ENCODE peak calls at places on chromosomes 1 and 21, in eight cellular contexts. Y is lower lobe of right lung, C is IMR-90, A is astrocyte of the spinal cord, I is choroid plexus epithelial cell, N is neural progenitor cell, B is A549, K is BJ. Z is an unnamed sample.

GRCh38 chr1:216416488-216416887 is 6.8 kb downstream of the USH2A start:
- DNase-seq in Y (no peak), C (no peak), A (no peak), I (no peak), N (no peak), B (no peak), K (no peak), Z (no peak)

GRCh38 chr1:182965096-182965495 is 12.1 kb upstream of the SHCBP1L start:
- DNase-seq in Y (no peak), C (no peak), A (no peak), I (no peak), N (peak), B (no peak), K (no peak), Z (no peak)

GRCh38 chr1:47611992-47612391 is 174.1 kb downstream of the FOXD2 start:
- DNase-seq in Y (no peak), C (no peak), A (no peak), I (no peak), N (no peak), B (no peak), K (no peak), Z (no peak)

GRCh38 chr1:41862411-41863221 is 56.1 kb downstream of the HIVEP3 start:
- DNase-seq in Y (no peak), C (peak), A (peak), I (peak), N (no peak), B (peak), K (peak), Z (peak)

GRCh38 chr1:33228935-33229487 is 27.3 kb upstream of the ZNF362 start:
- DNase-seq in Y (no peak), C (peak), A (peak), I (peak), N (no peak), B (no peak), K (peak), Z (peak)

GRCh38 chr1:112849425-112849966 is 106.5 kb downstream of the SLC16A1 start:
- DNase-seq in Y (no peak), C (peak), A (peak), I (peak), N (peak), B (peak), K (no peak), Z (no peak)

GRCh38 chr1:180912801-180913616 is at the start of gene KIAA1614:
- DNase-seq in Y (no peak), C (peak), A (peak), I (peak), N (peak), B (no peak), K (no peak), Z (peak)

GRCh38 chr1:66654643-66655042 is 97.6 kb upstream of the DYNLT5 start:
- DNase-seq in Y (no peak), C (no peak), A (no peak), I (no peak), N (no peak), B (no peak), K (no peak), Z (no peak)

GRCh38 chr1:2230781-2231666 is 2.9 kb downstream of the SKI start:
- DNase-seq in Y (peak), C (no peak), A (no peak), I (no peak), N (no peak), B (no peak), K (no peak), Z (no peak)

GRCh38 chr21:18275740-18276139 is 31.1 kb downstream of the CHODL start:
- DNase-seq in Y (no peak), C (no peak), A (no peak), I (no peak), N (no peak), B (no peak), K (no peak), Z (no peak)

GRCh38 chr1:67830226-67830625 is 3.0 kb downstream of the GNG12 start:
- DNase-seq in Y (no peak), C (no peak), A (no peak), I (peak), N (no peak), B (no peak), K (no peak), Z (peak)

GRCh38 chr1:43799656-43800629 is 92.6 kb downstream of the ST3GAL3 start:
- DNase-seq in Y (no peak), C (peak), A (peak), I (peak), N (peak), B (no peak), K (peak), Z (peak)
- TF ChIP-seq CTCF in Y (no peak), C (no peak), A (no peak), I (no peak), N (no peak), B (no peak), K (no peak), Z (no peak)

DNA sequence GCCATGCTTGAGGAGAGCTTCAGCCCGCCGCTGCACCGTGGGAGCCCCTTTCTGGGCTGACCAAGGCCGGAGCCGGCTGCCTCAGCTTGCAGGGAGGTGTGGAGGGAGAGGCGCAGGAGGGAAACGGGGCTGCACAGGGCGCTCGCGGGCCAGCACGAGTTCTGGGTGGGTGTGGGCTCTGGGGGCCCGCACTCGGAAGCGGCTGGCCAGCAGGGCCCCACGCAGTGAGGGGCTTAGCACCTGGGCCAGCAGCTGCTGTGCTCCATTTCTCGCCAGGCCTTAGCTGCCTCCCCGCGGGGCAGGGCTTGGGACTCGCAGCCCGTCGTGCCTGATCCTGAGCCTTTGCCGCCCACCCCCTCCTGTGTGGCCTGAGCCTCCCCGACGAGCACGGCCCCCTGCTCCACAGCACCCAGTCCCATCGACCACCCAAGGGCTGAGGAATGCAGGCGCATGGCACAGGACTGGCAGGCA is 1554.0 kb downstream of the KCNT2 start:
- DNase-seq in Y (no peak), C (no peak), A (no peak), I (no peak), N (no peak), B (no peak), K (no peak), Z (no peak)
- H3K4me3 ChIP-seq in Y (no peak), C (no peak), A (no peak), I (no peak), N (no peak), B (no peak), K (no peak), Z (no peak)

DNA sequence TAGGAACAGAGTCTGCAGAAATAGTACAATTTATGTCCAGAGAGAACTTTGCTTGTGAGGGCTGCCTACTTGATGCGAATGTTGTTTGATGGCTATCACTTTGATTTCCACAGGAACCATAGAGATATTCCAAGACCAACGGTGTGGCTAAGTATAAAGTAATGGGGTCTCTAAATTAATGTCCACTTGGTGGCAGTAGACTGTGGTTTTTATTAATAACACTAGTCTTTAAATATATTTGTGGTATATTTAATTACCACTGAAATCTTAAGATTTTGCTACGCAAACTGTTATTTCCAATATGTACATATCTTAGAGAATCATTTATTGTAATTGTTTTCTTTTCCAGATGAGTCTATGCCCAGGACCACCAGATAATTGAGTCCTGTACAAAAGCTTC is 647.9 kb downstream of the PLA2G4A start:
- DNase-seq in Y (no peak), C (peak), A (peak), I (peak), N (peak), B (no peak), K (no peak), Z (peak)
- TF ChIP-seq CTCF in Y (no peak), C (peak), A (peak), I (peak), N (peak), B (peak), K (no peak), Z (no peak)

GRCh38 chr1:53694718-53695091 is 44.3 kb downstream of the GLIS1 start:
- DNase-seq in Y (no peak), C (no peak), A (no peak), I (no peak), N (no peak), B (no peak), K (no peak), Z (no peak)

GRCh38 chr1:53698381-53698980 is 40.5 kb downstream of the GLIS1 start:
- DNase-seq in Y (no peak), C (no peak), A (no peak), I (no peak), N (no peak), B (no peak), K (no peak), Z (no peak)

GRCh38 chr1:53696990-53697389 is 42.0 kb downstream of the GLIS1 start:
- DNase-seq in Y (no peak), C (no peak), A (no peak), I (no peak), N (no peak), B (no peak), K (no peak), Z (no peak)

GRCh38 chr1:53697671-53698380 is 41.1 kb downstream of the GLIS1 start:
- DNase-seq in Y (no peak), C (peak), A (no peak), I (peak), N (no peak), B (no peak), K (peak), Z (peak)

GRCh38 chr1:53696578-53696977 is 42.4 kb downstream of the GLIS1 start:
- DNase-seq in Y (no peak), C (no peak), A (no peak), I (no peak), N (no peak), B (no peak), K (no peak), Z (no peak)
- H3K4me3 ChIP-seq in Y (no peak), C (no peak), A (no peak), I (no peak), N (no peak), B (no peak), K (no peak), Z (no peak)

GRCh38 chr1:95916616-95917015 is 682.6 kb downstream of the RWDD3 start:
- DNase-seq in Y (no peak), C (peak), A (peak), I (peak), N (peak), B (no peak), K (no peak), Z (peak)
- TF ChIP-seq CTCF in Y (no peak), C (peak), A (peak), I (peak), N (peak), B (no peak), K (no peak), Z (peak)

GRCh38 chr21:45575993-45576837 is 34.0 kb upstream of the SLC19A1 start:
- DNase-seq in Y (peak), C (no peak), A (no peak), I (no peak), N (no peak), B (no peak), K (no peak), Z (no peak)

GRCh38 chr21:45573452-45574035 is 31.3 kb upstream of the SLC19A1 start:
- DNase-seq in Y (peak), C (no peak), A (peak), I (peak), N (no peak), B (no peak), K (no peak), Z (no peak)

GRCh38 chr21:45574081-45574501 is 31.9 kb upstream of the SLC19A1 start:
- DNase-seq in Y (peak), C (no peak), A (no peak), I (peak), N (no peak), B (no peak), K (no peak), Z (no peak)

GRCh38 chr21:45575304-45575992 is 33.2 kb upstream of the SLC19A1 start:
- DNase-seq in Y (peak), C (no peak), A (no peak), I (no peak), N (no peak), B (no peak), K (no peak), Z (no peak)

DNA sequence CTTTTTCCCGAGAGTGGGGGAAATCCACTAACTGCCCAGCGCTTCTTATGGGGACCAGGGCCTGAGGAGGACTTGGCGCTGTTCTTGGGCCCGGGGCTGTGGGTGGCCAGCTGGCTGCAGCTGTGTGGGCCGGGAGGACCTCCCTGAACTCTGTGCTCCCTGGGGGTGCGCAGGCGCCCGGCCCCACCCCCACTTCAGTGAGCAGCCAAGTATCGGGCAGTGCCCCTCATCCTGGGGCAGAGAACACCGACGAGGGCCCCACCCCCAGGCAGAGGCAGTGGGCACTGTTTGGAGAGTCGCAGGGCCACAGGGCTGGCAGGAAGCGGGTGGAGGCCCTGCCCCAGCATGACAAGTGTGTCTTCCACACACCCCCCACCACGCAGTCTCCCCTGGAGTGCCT is 32.5 kb upstream of the SLC19A1 start:
- DNase-seq in Y (peak), C (no peak), A (no peak), I (no peak), N (no peak), B (no peak), K (no peak), Z (no peak)
- H3K4me3 ChIP-seq in Y (no peak), C (no peak), A (no peak), I (no peak), N (no peak), B (no peak), K (no peak), Z (no peak)

GRCh38 chr1:214551052-214551435 is 358 bp downstream of the PTPN14 start:
- DNase-seq in Y (peak), C (no peak), A (no peak), I (no peak), N (peak), B (no peak), K (no peak), Z (no peak)

GRCh38 chr1:214550339-214551051 is 907 bp downstream of the PTPN14 start:
- DNase-seq in Y (no peak), C (no peak), A (peak), I (no peak), N (peak), B (no peak), K (no peak), Z (no peak)

GRCh38 chr1:214553142-214553710 is 1.8 kb upstream of the PTPN14 start:
- DNase-seq in Y (no peak), C (no peak), A (no peak), I (no peak), N (no peak), B (no peak), K (no peak), Z (no peak)

GRCh38 chr1:214552174-214552608 is 789 bp upstream of the PTPN14 start:
- DNase-seq in Y (peak), C (peak), A (peak), I (peak), N (peak), B (peak), K (peak), Z (peak)

DNA sequence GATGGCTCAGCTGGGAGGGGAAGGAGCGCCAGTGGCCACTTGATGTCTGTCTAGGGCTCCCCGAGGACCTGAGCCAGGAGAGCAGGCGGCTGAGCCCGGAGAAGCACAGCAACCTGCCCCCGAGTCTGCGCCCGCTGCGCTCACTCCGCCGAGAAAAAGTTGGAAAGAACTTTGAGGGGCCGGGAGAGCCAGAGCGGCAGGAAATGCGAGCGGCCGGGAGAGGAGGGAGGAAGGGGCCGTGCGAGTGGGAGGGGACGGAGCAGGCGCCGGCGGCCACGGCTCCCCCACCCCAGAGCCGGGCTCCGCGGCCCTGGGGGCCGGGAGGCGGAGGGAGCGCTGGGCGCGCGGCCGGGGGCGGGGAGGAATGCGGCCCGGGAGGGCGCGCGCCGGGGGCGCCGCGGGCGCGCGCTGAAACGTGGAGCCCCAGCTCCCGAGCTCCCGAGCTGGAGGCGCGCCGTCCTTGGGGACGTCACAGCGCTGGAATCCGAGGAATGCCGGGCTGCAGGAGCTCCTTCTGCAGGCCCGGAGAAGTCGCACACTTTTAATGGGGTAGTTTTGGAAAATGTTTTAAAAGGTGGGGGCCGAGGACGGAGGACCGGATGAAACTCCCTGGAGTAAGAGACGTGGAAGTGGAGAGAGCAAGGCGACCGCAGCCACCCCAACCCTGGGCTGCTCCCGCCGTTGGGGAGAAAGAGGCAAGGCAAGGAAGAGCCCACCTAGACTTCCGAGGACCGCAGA is at the start of gene PTPN14:
- DNase-seq in Y (peak), C (peak), A (peak), I (peak), N (peak), B (peak), K (peak), Z (peak)
- TF ChIP-seq CTCF in Y (peak), C (peak), A (peak), I (peak), N (peak), B (peak), K (peak), Z (peak)

GRCh38 chr1:192445849-192446489 is 129.2 kb downstream of the RGS21 start:
- DNase-seq in Y (no peak), C (peak), A (peak), I (peak), N (peak), B (peak), K (no peak), Z (peak)
- H3K4me3 ChIP-seq in Y (peak), C (no peak), A (no peak), I (peak), N (no peak), B (no peak), K (no peak), Z (peak)

GRCh38 chr1:9100471-9101043 is 28.3 kb downstream of the GPR157 start:
- DNase-seq in Y (no peak), C (peak), A (peak), I (peak), N (no peak), B (no peak), K (no peak), Z (peak)

GRCh38 chr1:9097947-9098705 is 28.7 kb upstream of the SLC2A5 start:
- DNase-seq in Y (no peak), C (no peak), A (no peak), I (no peak), N (no peak), B (no peak), K (no peak), Z (no peak)

GRCh38 chr1:9095818-9096217 is 26.4 kb upstream of the SLC2A5 start:
- DNase-seq in Y (no peak), C (no peak), A (no peak), I (no peak), N (no peak), B (no peak), K (no peak), Z (no peak)

GRCh38 chr1:9101510-9102146 is 27.3 kb downstream of the GPR157 start:
- DNase-seq in Y (no peak), C (peak), A (peak), I (peak), N (peak), B (peak), K (no peak), Z (peak)

GRCh38 chr1:9099555-9099954 is 29.3 kb downstream of the GPR157 start:
- DNase-seq in Y (no peak), C (no peak), A (no peak), I (no peak), N (no peak), B (no peak), K (no peak), Z (no peak)
- TF ChIP-seq CTCF in Y (no peak), C (no peak), A (no peak), I (no peak), N (peak), B (no peak), K (no peak), Z (no peak)

Z was measured in fibroblast of the aortic adventitia.